ENCODE peak calls at places on chromosomes 1 and 21, in four cellular contexts. One of them, this sample, is unnamed.

GRCh38 chr1:218371927-218372672 is 27.0 kb downstream of the TGFB2 start:
- DNase-seq in kidney epithelial cell: no peak
- DNase-seq in PC-3: no peak
- DNase-seq in CD4-positive, alpha-beta memory T cell: no peak
- DNase-seq in this sample: peak

GRCh38 chr1:2382621-2383361 is 8.6 kb downstream of the MORN1 start:
- DNase-seq in kidney epithelial cell: no peak
- DNase-seq in PC-3: peak
- DNase-seq in CD4-positive, alpha-beta memory T cell: peak
- DNase-seq in this sample: no peak

GRCh38 chr1:148435406-148435805 is 47.7 kb downstream of the PPIAL4G start:
- DNase-seq in kidney epithelial cell: no peak
- DNase-seq in PC-3: peak
- DNase-seq in CD4-positive, alpha-beta memory T cell: no peak
- DNase-seq in this sample: no peak

GRCh38 chr1:147757015-147757990 is 3.1 kb downstream of the GJA5 start:
- DNase-seq in kidney epithelial cell: peak
- DNase-seq in PC-3: peak
- DNase-seq in CD4-positive, alpha-beta memory T cell: no peak
- DNase-seq in this sample: no peak

GRCh38 chr1:6614019-6614952 is 755 bp downstream of the PHF13 start:
- DNase-seq in kidney epithelial cell: no peak
- DNase-seq in PC-3: peak
- DNase-seq in CD4-positive, alpha-beta memory T cell: peak
- DNase-seq in this sample: no peak

GRCh38 chr1:198935371-198935921 is 296.6 kb downstream of the PTPRC start:
- DNase-seq in kidney epithelial cell: peak
- DNase-seq in PC-3: peak
- DNase-seq in CD4-positive, alpha-beta memory T cell: peak
- DNase-seq in this sample: peak

GRCh38 chr21:45253180-45253579 is 34.5 kb downstream of the POFUT2 start:
- DNase-seq in kidney epithelial cell: no peak
- DNase-seq in PC-3: peak
- DNase-seq in CD4-positive, alpha-beta memory T cell: no peak
- DNase-seq in this sample: no peak

GRCh38 chr1:177848577-177848976 is 121.3 kb downstream of the SEC16B start:
- DNase-seq in kidney epithelial cell: no peak
- DNase-seq in PC-3: peak
- DNase-seq in CD4-positive, alpha-beta memory T cell: no peak
- DNase-seq in this sample: no peak

GRCh38 chr1:61392417-61393242 is 310.3 kb downstream of the NFIA start:
- DNase-seq in kidney epithelial cell: no peak
- DNase-seq in PC-3: no peak
- DNase-seq in CD4-positive, alpha-beta memory T cell: no peak
- DNase-seq in this sample: no peak

GRCh38 chr1:116879478-116880133 is 30.1 kb upstream of the PTGFRN start:
- DNase-seq in kidney epithelial cell: no peak
- DNase-seq in PC-3: no peak
- DNase-seq in CD4-positive, alpha-beta memory T cell: no peak
- DNase-seq in this sample: no peak

GRCh38 chr1:226607268-226607660 is 58.7 kb downstream of the STUM start:
- DNase-seq in kidney epithelial cell: no peak
- DNase-seq in PC-3: no peak
- DNase-seq in CD4-positive, alpha-beta memory T cell: no peak
- DNase-seq in this sample: no peak

GRCh38 chr1:74729741-74730478 is 2.9 kb downstream of the CRYZ start:
- DNase-seq in kidney epithelial cell: peak
- DNase-seq in PC-3: peak
- DNase-seq in CD4-positive, alpha-beta memory T cell: no peak
- DNase-seq in this sample: peak

GRCh38 chr21:33541105-33541711 is 709 bp downstream of the GART start:
- DNase-seq in kidney epithelial cell: no peak
- DNase-seq in PC-3: peak
- DNase-seq in CD4-positive, alpha-beta memory T cell: peak
- DNase-seq in this sample: no peak

GRCh38 chr1:36663772-36664430 is 181.2 kb upstream of the CSF3R start:
- DNase-seq in kidney epithelial cell: no peak
- DNase-seq in PC-3: no peak
- DNase-seq in CD4-positive, alpha-beta memory T cell: no peak
- DNase-seq in this sample: no peak

GRCh38 chr1:26354972-26355371 is 1.0 kb upstream of the CRYBG2 start:
- DNase-seq in kidney epithelial cell: no peak
- DNase-seq in PC-3: no peak
- DNase-seq in CD4-positive, alpha-beta memory T cell: no peak
- DNase-seq in this sample: no peak

GRCh38 chr21:29332461-29333354 is 34.0 kb downstream of the BACH1 start:
- DNase-seq in kidney epithelial cell: no peak
- DNase-seq in PC-3: peak
- DNase-seq in CD4-positive, alpha-beta memory T cell: no peak
- DNase-seq in this sample: no peak

GRCh38 chr1:226763741-226764264 is 24.7 kb upstream of the ITPKB start:
- DNase-seq in kidney epithelial cell: peak
- DNase-seq in PC-3: peak
- DNase-seq in CD4-positive, alpha-beta memory T cell: no peak
- DNase-seq in this sample: peak

GRCh38 chr1:66996018-66996682 is 57.8 kb downstream of the SLC35D1 start:
- DNase-seq in kidney epithelial cell: peak
- DNase-seq in PC-3: peak
- DNase-seq in CD4-positive, alpha-beta memory T cell: peak
- DNase-seq in this sample: no peak

GRCh38 chr1:221712776-221713431 is 29.0 kb downstream of the DUSP10 start:
- DNase-seq in kidney epithelial cell: no peak
- DNase-seq in PC-3: peak
- DNase-seq in CD4-positive, alpha-beta memory T cell: peak
- DNase-seq in this sample: no peak

GRCh38 chr1:51061231-51061943 is 40.6 kb upstream of the C1orf185 start:
- DNase-seq in kidney epithelial cell: no peak
- DNase-seq in PC-3: peak
- DNase-seq in CD4-positive, alpha-beta memory T cell: no peak
- DNase-seq in this sample: no peak

GRCh38 chr1:232982238-232982944 is 32.0 kb downstream of the NTPCR start:
- DNase-seq in kidney epithelial cell: no peak
- DNase-seq in PC-3: peak
- DNase-seq in CD4-positive, alpha-beta memory T cell: no peak
- DNase-seq in this sample: no peak

GRCh38 chr1:175197536-175197935 is 5.0 kb upstream of the KIAA0040 start:
- DNase-seq in kidney epithelial cell: peak
- DNase-seq in PC-3: peak
- DNase-seq in CD4-positive, alpha-beta memory T cell: no peak
- DNase-seq in this sample: no peak

GRCh38 chr1:119631433-119632102 is 16.5 kb downstream of the ZNF697 start:
- DNase-seq in kidney epithelial cell: peak
- DNase-seq in PC-3: peak
- DNase-seq in CD4-positive, alpha-beta memory T cell: no peak
- DNase-seq in this sample: no peak
- H3K4me3 ChIP-seq in kidney epithelial cell: peak
- H3K4me3 ChIP-seq in PC-3: no peak
- H3K4me3 ChIP-seq in CD4-positive, alpha-beta memory T cell: no peak
- H3K4me3 ChIP-seq in this sample: peak

DNA sequence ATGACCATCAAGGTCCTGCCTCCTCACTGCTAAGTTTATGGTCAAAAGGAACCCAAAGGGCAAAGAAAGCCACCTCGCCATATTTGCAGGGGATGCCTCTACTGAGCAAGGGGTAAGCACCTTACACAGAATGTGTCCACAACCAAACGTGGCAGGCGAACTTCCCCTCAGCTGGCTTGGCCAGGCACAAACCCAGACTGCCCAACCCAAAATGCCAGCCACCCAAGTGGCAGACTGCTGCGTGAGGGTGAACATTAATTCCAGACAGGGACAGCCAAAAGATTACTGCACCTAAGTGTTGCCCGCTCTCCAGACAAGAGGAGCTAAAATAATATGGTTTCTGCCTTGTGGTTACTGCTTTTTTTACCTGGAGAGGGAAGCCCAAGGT is 16.0 kb downstream of the ZNF697 start:
- DNase-seq in kidney epithelial cell: no peak
- DNase-seq in PC-3: no peak
- DNase-seq in CD4-positive, alpha-beta memory T cell: no peak
- DNase-seq in this sample: no peak
- H3K4me3 ChIP-seq in kidney epithelial cell: no peak
- H3K4me3 ChIP-seq in PC-3: no peak
- H3K4me3 ChIP-seq in CD4-positive, alpha-beta memory T cell: no peak
- H3K4me3 ChIP-seq in this sample: no peak

DNA sequence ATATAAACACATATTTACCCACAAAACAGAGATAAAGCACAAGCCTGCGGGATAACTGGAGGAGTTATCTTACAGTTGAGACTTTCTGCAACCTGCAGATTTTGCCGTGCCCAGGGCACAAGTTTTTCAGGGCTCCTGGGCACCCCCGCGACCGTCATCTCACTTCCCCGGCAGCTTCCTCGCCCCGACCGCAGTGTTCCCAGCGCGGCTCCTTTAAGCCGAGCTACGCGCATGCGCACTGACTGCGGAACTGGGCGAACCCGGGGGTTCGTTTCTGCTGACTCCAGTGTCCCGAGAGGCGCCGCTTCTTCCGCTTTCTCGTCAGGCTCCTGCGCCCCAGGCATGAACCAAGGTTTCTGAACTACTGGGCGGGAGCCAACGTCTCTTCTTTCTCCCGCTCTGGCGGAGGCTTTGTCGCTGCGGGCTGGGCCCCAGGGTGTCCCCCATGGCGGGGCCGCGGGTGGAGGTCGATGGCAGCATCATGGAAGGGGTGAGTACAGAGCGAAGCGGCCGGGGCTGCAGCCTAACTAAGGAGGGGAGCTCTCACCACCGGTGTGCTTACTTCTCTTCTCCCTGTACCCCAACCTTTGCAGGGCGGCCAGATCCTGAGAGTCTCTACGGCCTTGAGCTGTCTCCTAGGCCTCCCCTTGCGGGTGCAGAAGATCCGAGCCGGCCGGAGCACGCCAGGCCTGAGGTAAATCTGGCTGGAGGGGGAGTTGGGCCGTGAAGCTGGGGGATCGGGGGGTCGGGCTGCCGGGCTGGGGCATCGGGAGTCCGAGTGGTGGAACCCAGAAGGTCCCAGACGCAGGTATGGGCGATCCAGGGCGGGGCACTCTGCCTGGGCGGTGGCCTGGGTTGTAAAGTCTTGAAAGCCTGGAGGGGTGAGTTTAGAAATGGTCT is at the start of gene RTCA:
- DNase-seq in kidney epithelial cell: peak
- DNase-seq in PC-3: peak
- DNase-seq in CD4-positive, alpha-beta memory T cell: peak
- DNase-seq in this sample: peak
- H3K4me3 ChIP-seq in kidney epithelial cell: peak
- H3K4me3 ChIP-seq in PC-3: peak
- H3K4me3 ChIP-seq in CD4-positive, alpha-beta memory T cell: peak
- H3K4me3 ChIP-seq in this sample: peak

GRCh38 chr1:204478921-204479320 is 15.7 kb downstream of the PIK3C2B start:
- DNase-seq in kidney epithelial cell: no peak
- DNase-seq in PC-3: no peak
- DNase-seq in CD4-positive, alpha-beta memory T cell: no peak
- DNase-seq in this sample: no peak
- H3K4me3 ChIP-seq in kidney epithelial cell: no peak
- H3K4me3 ChIP-seq in PC-3: no peak
- H3K4me3 ChIP-seq in CD4-positive, alpha-beta memory T cell: no peak
- H3K4me3 ChIP-seq in this sample: no peak

GRCh38 chr1:155015527-155016230 is 13.1 kb downstream of the ZBTB7B start:
- DNase-seq in kidney epithelial cell: no peak
- DNase-seq in PC-3: no peak
- DNase-seq in CD4-positive, alpha-beta memory T cell: no peak
- DNase-seq in this sample: no peak
- H3K4me3 ChIP-seq in kidney epithelial cell: no peak
- H3K4me3 ChIP-seq in PC-3: no peak
- H3K4me3 ChIP-seq in CD4-positive, alpha-beta memory T cell: peak
- H3K4me3 ChIP-seq in this sample: no peak

GRCh38 chr1:243420968-243421675 is 165.3 kb downstream of the SDCCAG8 start:
- DNase-seq in kidney epithelial cell: no peak
- DNase-seq in PC-3: peak
- DNase-seq in CD4-positive, alpha-beta memory T cell: no peak
- DNase-seq in this sample: no peak
- H3K4me3 ChIP-seq in kidney epithelial cell: peak
- H3K4me3 ChIP-seq in PC-3: peak
- H3K4me3 ChIP-seq in CD4-positive, alpha-beta memory T cell: peak
- H3K4me3 ChIP-seq in this sample: peak

GRCh38 chr1:162587347-162587746 is 25.8 kb downstream of the UAP1 start:
- DNase-seq in kidney epithelial cell: no peak
- DNase-seq in PC-3: peak
- DNase-seq in CD4-positive, alpha-beta memory T cell: no peak
- DNase-seq in this sample: no peak
- H3K4me3 ChIP-seq in kidney epithelial cell: no peak
- H3K4me3 ChIP-seq in PC-3: no peak
- H3K4me3 ChIP-seq in CD4-positive, alpha-beta memory T cell: no peak
- H3K4me3 ChIP-seq in this sample: no peak

This sample was measured in BJ.